ENCODE peak calls at places on chromosome 17, in seven cellular contexts. One of them, this sample, is unnamed. For H3K4me1, the result is how much of the 10 kb centered on the place peaks cover.

GRCh38 chr17:81391964-81392908 is 3.0 kb upstream of the BAHCC1 start:
- DNase-seq in upper lobe of left lung: no peak
- DNase-seq in transverse colon: peak
- DNase-seq in H1: no peak
- DNase-seq in sigmoid colon: peak
- DNase-seq in HCT116: no peak
- DNase-seq in stomach: no peak
- DNase-seq in this sample: no peak

GRCh38 chr17:81792675-81793615 is 11.0 kb upstream of the GCGR start:
- DNase-seq in HCT116: no peak
- DNase-seq in sigmoid colon: no peak
- DNase-seq in stomach: no peak
- DNase-seq in upper lobe of left lung: no peak
- DNase-seq in transverse colon: no peak
- DNase-seq in H1: no peak
- DNase-seq in this sample: no peak

GRCh38 chr17:43540821-43541674 is 5.1 kb downstream of the ETV4 start:
- DNase-seq in H1: no peak
- DNase-seq in sigmoid colon: no peak
- DNase-seq in upper lobe of left lung: no peak
- DNase-seq in stomach: no peak
- DNase-seq in transverse colon: no peak
- DNase-seq in HCT116: no peak
- DNase-seq in this sample: no peak

GRCh38 chr17:75733471-75733870 is 12.2 kb downstream of the ITGB4 start:
- DNase-seq in HCT116: no peak
- DNase-seq in sigmoid colon: no peak
- DNase-seq in H1: no peak
- DNase-seq in upper lobe of left lung: no peak
- DNase-seq in transverse colon: no peak
- DNase-seq in stomach: no peak
- DNase-seq in this sample: no peak

GRCh38 chr17:31216053-31216751 is 80.8 kb downstream of the OMG start:
- DNase-seq in transverse colon: no peak
- DNase-seq in sigmoid colon: no peak
- DNase-seq in stomach: no peak
- DNase-seq in HCT116: peak
- DNase-seq in upper lobe of left lung: no peak
- DNase-seq in H1: no peak
- DNase-seq in this sample: no peak

GRCh38 chr17:51799981-51800380 is 358.5 kb downstream of the CA10 start:
- DNase-seq in upper lobe of left lung: no peak
- DNase-seq in sigmoid colon: no peak
- DNase-seq in transverse colon: no peak
- DNase-seq in H1: no peak
- DNase-seq in stomach: no peak
- DNase-seq in HCT116: no peak
- DNase-seq in this sample: no peak

GRCh38 chr17:68759343-68760140 is 158.4 kb upstream of the FAM20A start:
- DNase-seq in sigmoid colon: peak
- DNase-seq in transverse colon: peak
- DNase-seq in stomach: peak
- DNase-seq in upper lobe of left lung: peak
- DNase-seq in HCT116: peak
- DNase-seq in H1: peak
- DNase-seq in this sample: peak

GRCh38 chr17:16407911-16408588 is 7.3 kb upstream of the TRPV2 start:
- DNase-seq in HCT116: no peak
- DNase-seq in H1: no peak
- DNase-seq in upper lobe of left lung: peak
- DNase-seq in sigmoid colon: peak
- DNase-seq in transverse colon: peak
- DNase-seq in stomach: peak
- DNase-seq in this sample: peak

GRCh38 chr17:74337834-74338500 is 11.9 kb downstream of the KIF19 start:
- DNase-seq in transverse colon: no peak
- DNase-seq in HCT116: no peak
- DNase-seq in H1: no peak
- DNase-seq in upper lobe of left lung: no peak
- DNase-seq in stomach: no peak
- DNase-seq in sigmoid colon: no peak
- DNase-seq in this sample: no peak

GRCh38 chr17:73722163-73722562 is 77.9 kb upstream of the SDK2 start:
- DNase-seq in sigmoid colon: no peak
- DNase-seq in upper lobe of left lung: no peak
- DNase-seq in H1: no peak
- DNase-seq in stomach: no peak
- DNase-seq in transverse colon: no peak
- DNase-seq in HCT116: no peak
- DNase-seq in this sample: no peak

GRCh38 chr17:63772801-63773271 is 561 bp downstream of the CCDC47 start:
- DNase-seq in upper lobe of left lung: no peak
- DNase-seq in sigmoid colon: no peak
- DNase-seq in HCT116: no peak
- DNase-seq in H1: no peak
- DNase-seq in transverse colon: peak
- DNase-seq in stomach: no peak
- DNase-seq in this sample: peak

GRCh38 chr17:795721-796120 is 13.6 kb downstream of the MRM3 start:
- DNase-seq in sigmoid colon: no peak
- DNase-seq in transverse colon: no peak
- DNase-seq in H1: no peak
- DNase-seq in stomach: no peak
- DNase-seq in HCT116: no peak
- DNase-seq in upper lobe of left lung: no peak
- DNase-seq in this sample: no peak

GRCh38 chr17:795276-795675 is 13.1 kb downstream of the MRM3 start:
- DNase-seq in HCT116: no peak
- DNase-seq in upper lobe of left lung: no peak
- DNase-seq in sigmoid colon: no peak
- DNase-seq in transverse colon: no peak
- DNase-seq in H1: no peak
- DNase-seq in stomach: no peak
- DNase-seq in this sample: no peak

GRCh38 chr17:797236-797635 is 15.1 kb downstream of the MRM3 start:
- DNase-seq in H1: no peak
- DNase-seq in sigmoid colon: no peak
- DNase-seq in stomach: no peak
- DNase-seq in upper lobe of left lung: no peak
- DNase-seq in transverse colon: no peak
- DNase-seq in HCT116: no peak
- DNase-seq in this sample: no peak

GRCh38 chr17:796609-797008 is 14.5 kb downstream of the MRM3 start:
- DNase-seq in transverse colon: no peak
- DNase-seq in H1: no peak
- DNase-seq in sigmoid colon: no peak
- DNase-seq in upper lobe of left lung: no peak
- DNase-seq in stomach: no peak
- DNase-seq in HCT116: no peak
- DNase-seq in this sample: no peak

DNA sequence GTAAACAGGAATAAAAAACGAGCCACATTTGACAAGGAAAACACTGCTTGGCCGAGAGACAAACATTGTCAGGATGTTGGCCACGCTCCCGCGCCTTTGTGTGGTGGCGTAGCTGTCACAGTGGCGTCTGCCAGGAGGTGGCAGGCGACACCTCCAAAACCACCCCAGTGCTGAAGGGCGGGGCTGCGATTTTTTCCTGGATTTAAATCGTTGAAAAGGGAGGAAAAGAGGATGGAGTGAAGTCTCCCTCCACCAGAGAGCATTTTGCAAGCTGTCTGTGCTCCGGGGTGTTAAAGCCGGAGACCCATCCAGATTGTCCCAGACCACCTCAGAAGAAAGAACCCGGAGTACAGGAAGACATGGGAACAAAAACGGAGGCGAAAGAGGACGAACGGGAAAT is 12.7 kb downstream of the MRM3 start:
- DNase-seq in transverse colon: peak
- DNase-seq in stomach: peak
- DNase-seq in HCT116: peak
- DNase-seq in upper lobe of left lung: peak
- DNase-seq in H1: no peak
- DNase-seq in sigmoid colon: peak
- DNase-seq in this sample: peak
- TF ChIP-seq POLR2AphosphoS5 in transverse colon: peak
- TF ChIP-seq POLR2AphosphoS5 in stomach: peak
- TF ChIP-seq POLR2AphosphoS5 in HCT116: no peak
- TF ChIP-seq POLR2AphosphoS5 in upper lobe of left lung: peak
- TF ChIP-seq POLR2AphosphoS5 in H1: no peak
- TF ChIP-seq POLR2AphosphoS5 in sigmoid colon: peak
- TF ChIP-seq POLR2AphosphoS5 in this sample: peak

GRCh38 chr17:83194761-83195329 is 115.4 kb downstream of the METRNL start:
- DNase-seq in transverse colon: no peak
- DNase-seq in upper lobe of left lung: peak
- DNase-seq in HCT116: no peak
- DNase-seq in H1: no peak
- DNase-seq in sigmoid colon: peak
- DNase-seq in stomach: no peak
- DNase-seq in this sample: no peak
- H3K4me1 ChIP-seq in transverse colon: under half
- H3K4me1 ChIP-seq in upper lobe of left lung: under half
- H3K4me1 ChIP-seq in HCT116: under half
- H3K4me1 ChIP-seq in H1: under half
- H3K4me1 ChIP-seq in sigmoid colon: under half
- H3K4me1 ChIP-seq in stomach: under half
- H3K4me1 ChIP-seq in this sample: under half

GRCh38 chr17:21165922-21166598 is 39.3 kb downstream of the DHRS7B start:
- DNase-seq in HCT116: no peak
- DNase-seq in stomach: no peak
- DNase-seq in H1: no peak
- DNase-seq in transverse colon: no peak
- DNase-seq in sigmoid colon: peak
- DNase-seq in upper lobe of left lung: no peak
- DNase-seq in this sample: no peak
- TF ChIP-seq POLR2AphosphoS5 in HCT116: no peak
- TF ChIP-seq POLR2AphosphoS5 in stomach: no peak
- TF ChIP-seq POLR2AphosphoS5 in H1: no peak
- TF ChIP-seq POLR2AphosphoS5 in transverse colon: no peak
- TF ChIP-seq POLR2AphosphoS5 in sigmoid colon: peak
- TF ChIP-seq POLR2AphosphoS5 in upper lobe of left lung: no peak
- TF ChIP-seq POLR2AphosphoS5 in this sample: no peak

GRCh38 chr17:72406501-72406900 is 285.7 kb downstream of the SOX9 start:
- DNase-seq in sigmoid colon: no peak
- DNase-seq in upper lobe of left lung: no peak
- DNase-seq in transverse colon: no peak
- DNase-seq in stomach: no peak
- DNase-seq in HCT116: no peak
- DNase-seq in H1: no peak
- DNase-seq in this sample: no peak
- H3K4me1 ChIP-seq in sigmoid colon: under half
- H3K4me1 ChIP-seq in upper lobe of left lung: under half
- H3K4me1 ChIP-seq in transverse colon: under half
- H3K4me1 ChIP-seq in stomach: under half
- H3K4me1 ChIP-seq in HCT116: half or more
- H3K4me1 ChIP-seq in H1: under half
- H3K4me1 ChIP-seq in this sample: under half

DNA sequence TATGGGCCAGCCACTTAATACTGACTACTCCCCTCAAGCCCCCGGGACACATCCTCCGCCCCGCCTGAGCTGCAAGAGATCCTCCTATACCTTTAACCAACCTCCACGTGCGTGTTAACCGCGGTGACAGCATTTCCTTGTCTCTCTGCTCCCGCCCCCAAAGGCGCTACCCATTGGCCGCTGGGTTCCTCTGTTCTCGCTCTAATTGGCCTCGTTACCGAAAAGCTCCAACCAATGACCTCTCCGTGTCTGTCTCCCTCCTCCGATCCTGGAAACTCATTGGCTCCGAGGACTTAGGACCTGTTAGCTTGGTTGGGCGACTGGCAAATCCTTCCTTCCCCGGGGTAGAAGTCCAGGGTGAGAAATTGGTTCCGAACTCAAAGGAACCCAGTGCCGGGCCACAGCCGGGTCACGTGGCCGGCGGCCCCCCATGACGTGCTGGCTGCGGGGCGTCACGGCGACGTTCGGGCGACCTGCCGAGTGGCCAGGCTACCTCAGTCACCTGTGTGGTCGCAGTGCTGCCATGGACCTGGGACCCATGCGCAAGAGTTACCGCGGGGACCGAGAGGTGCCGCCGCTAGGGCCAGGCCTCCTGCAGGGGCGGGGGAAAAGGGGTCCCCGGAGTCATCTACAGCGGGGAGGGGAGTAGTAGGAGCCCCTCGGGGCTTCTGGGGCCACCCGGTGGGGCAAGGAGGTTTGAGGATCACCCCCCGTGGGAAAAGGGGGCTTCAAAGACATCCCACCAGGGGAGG is at the start of gene PNPO:
- DNase-seq in sigmoid colon: peak
- DNase-seq in H1: peak
- DNase-seq in upper lobe of left lung: peak
- DNase-seq in HCT116: peak
- DNase-seq in transverse colon: peak
- DNase-seq in stomach: peak
- DNase-seq in this sample: peak
- TF ChIP-seq POLR2AphosphoS5 in sigmoid colon: peak
- TF ChIP-seq POLR2AphosphoS5 in H1: no peak
- TF ChIP-seq POLR2AphosphoS5 in upper lobe of left lung: peak
- TF ChIP-seq POLR2AphosphoS5 in HCT116: peak
- TF ChIP-seq POLR2AphosphoS5 in transverse colon: peak
- TF ChIP-seq POLR2AphosphoS5 in stomach: peak
- TF ChIP-seq POLR2AphosphoS5 in this sample: peak

GRCh38 chr17:59621771-59622170 is 2.1 kb downstream of the CLTC start:
- DNase-seq in upper lobe of left lung: no peak
- DNase-seq in stomach: no peak
- DNase-seq in sigmoid colon: no peak
- DNase-seq in transverse colon: no peak
- DNase-seq in HCT116: no peak
- DNase-seq in H1: no peak
- DNase-seq in this sample: no peak
- H3K4me1 ChIP-seq in upper lobe of left lung: half or more
- H3K4me1 ChIP-seq in stomach: half or more
- H3K4me1 ChIP-seq in sigmoid colon: half or more
- H3K4me1 ChIP-seq in transverse colon: half or more
- H3K4me1 ChIP-seq in HCT116: under half
- H3K4me1 ChIP-seq in H1: under half
- H3K4me1 ChIP-seq in this sample: under half

GRCh38 chr17:37090941-37091340 is 142.2 kb downstream of the AATF start:
- DNase-seq in sigmoid colon: no peak
- DNase-seq in upper lobe of left lung: no peak
- DNase-seq in stomach: no peak
- DNase-seq in transverse colon: no peak
- DNase-seq in H1: no peak
- DNase-seq in HCT116: no peak
- DNase-seq in this sample: peak
- TF ChIP-seq POLR2AphosphoS5 in sigmoid colon: no peak
- TF ChIP-seq POLR2AphosphoS5 in upper lobe of left lung: no peak
- TF ChIP-seq POLR2AphosphoS5 in stomach: no peak
- TF ChIP-seq POLR2AphosphoS5 in transverse colon: no peak
- TF ChIP-seq POLR2AphosphoS5 in H1: no peak
- TF ChIP-seq POLR2AphosphoS5 in HCT116: no peak
- TF ChIP-seq POLR2AphosphoS5 in this sample: peak

DNA sequence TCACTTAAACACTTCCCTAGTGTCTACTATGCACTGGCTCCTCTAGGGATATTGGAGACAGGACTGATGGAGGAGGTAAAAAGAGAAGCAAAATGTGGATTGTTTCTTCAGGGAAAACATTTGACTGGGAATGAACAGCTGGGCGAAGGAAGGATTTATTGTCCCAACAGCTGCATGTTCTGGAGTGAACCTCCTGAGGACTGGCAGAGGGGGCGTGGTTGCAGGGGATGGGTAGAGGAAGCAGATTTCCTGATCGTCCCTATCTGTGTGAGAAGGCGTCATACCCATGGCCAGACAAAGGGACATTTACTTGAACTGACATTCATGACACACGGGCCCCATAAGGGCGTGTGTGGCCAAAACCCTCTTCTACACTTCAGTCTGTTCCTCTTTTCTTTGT is 321.5 kb downstream of the MAP2K4 start:
- DNase-seq in sigmoid colon: no peak
- DNase-seq in transverse colon: no peak
- DNase-seq in HCT116: no peak
- DNase-seq in stomach: no peak
- DNase-seq in H1: no peak
- DNase-seq in upper lobe of left lung: no peak
- DNase-seq in this sample: no peak
- H3K4me1 ChIP-seq in sigmoid colon: under half
- H3K4me1 ChIP-seq in transverse colon: under half
- H3K4me1 ChIP-seq in HCT116: under half
- H3K4me1 ChIP-seq in stomach: under half
- H3K4me1 ChIP-seq in H1: under half
- H3K4me1 ChIP-seq in upper lobe of left lung: under half
- H3K4me1 ChIP-seq in this sample: under half